ENCODE peak calls at places on chromosomes 11 and 22, in seven cellular contexts. One of them, this sample, is unnamed.

GRCh38 chr11:93652161-93652597 is 9.3 kb upstream of the CEP295 start:
- DNase-seq in NCI-H1092: peak
- DNase-seq in mesothelial cell of epicardium: peak
- DNase-seq in activated CD8-positive, alpha-beta memory T cell treated with anti-CD3 and anti-CD28 coated beads for 24 hours: no peak
- DNase-seq in fibroblast of the conjunctiva: peak
- DNase-seq in A549: no peak
- DNase-seq in NCI-H524 treated with DMSO at 0.1 percent for 48 hours: peak
- DNase-seq in this sample: peak

GRCh38 chr22:45120440-45120839 is 43.3 kb upstream of the NUP50 start:
- DNase-seq in activated CD8-positive, alpha-beta memory T cell treated with anti-CD3 and anti-CD28 coated beads for 24 hours: no peak
- DNase-seq in fibroblast of the conjunctiva: no peak
- DNase-seq in NCI-H524 treated with DMSO at 0.1 percent for 48 hours: no peak
- DNase-seq in NCI-H1092: no peak
- DNase-seq in mesothelial cell of epicardium: no peak
- DNase-seq in A549: no peak
- DNase-seq in this sample: no peak

GRCh38 chr11:19053909-19054308 is 6.6 kb downstream of the MRGPRX2 start:
- DNase-seq in A549: no peak
- DNase-seq in NCI-H1092: no peak
- DNase-seq in fibroblast of the conjunctiva: no peak
- DNase-seq in NCI-H524 treated with DMSO at 0.1 percent for 48 hours: no peak
- DNase-seq in activated CD8-positive, alpha-beta memory T cell treated with anti-CD3 and anti-CD28 coated beads for 24 hours: no peak
- DNase-seq in mesothelial cell of epicardium: no peak
- DNase-seq in this sample: no peak

GRCh38 chr11:17780668-17781067 is 46.1 kb downstream of the KCNC1 start:
- DNase-seq in A549: no peak
- DNase-seq in NCI-H1092: no peak
- DNase-seq in activated CD8-positive, alpha-beta memory T cell treated with anti-CD3 and anti-CD28 coated beads for 24 hours: no peak
- DNase-seq in fibroblast of the conjunctiva: no peak
- DNase-seq in NCI-H524 treated with DMSO at 0.1 percent for 48 hours: no peak
- DNase-seq in mesothelial cell of epicardium: no peak
- DNase-seq in this sample: no peak

GRCh38 chr11:77075425-77075905 is 8.7 kb downstream of the CAPN5 start:
- DNase-seq in activated CD8-positive, alpha-beta memory T cell treated with anti-CD3 and anti-CD28 coated beads for 24 hours: no peak
- DNase-seq in NCI-H1092: no peak
- DNase-seq in fibroblast of the conjunctiva: no peak
- DNase-seq in A549: no peak
- DNase-seq in NCI-H524 treated with DMSO at 0.1 percent for 48 hours: no peak
- DNase-seq in mesothelial cell of epicardium: no peak
- DNase-seq in this sample: no peak

GRCh38 chr22:43077121-43077877 is 11.9 kb downstream of the TTLL1 start:
- DNase-seq in NCI-H1092: no peak
- DNase-seq in mesothelial cell of epicardium: no peak
- DNase-seq in fibroblast of the conjunctiva: no peak
- DNase-seq in NCI-H524 treated with DMSO at 0.1 percent for 48 hours: peak
- DNase-seq in activated CD8-positive, alpha-beta memory T cell treated with anti-CD3 and anti-CD28 coated beads for 24 hours: no peak
- DNase-seq in A549: no peak
- DNase-seq in this sample: no peak

GRCh38 chr11:72950685-72951084 is 136.5 kb downstream of the ATG16L2 start:
- DNase-seq in NCI-H1092: no peak
- DNase-seq in fibroblast of the conjunctiva: no peak
- DNase-seq in A549: no peak
- DNase-seq in mesothelial cell of epicardium: no peak
- DNase-seq in NCI-H524 treated with DMSO at 0.1 percent for 48 hours: no peak
- DNase-seq in activated CD8-positive, alpha-beta memory T cell treated with anti-CD3 and anti-CD28 coated beads for 24 hours: no peak
- DNase-seq in this sample: no peak

GRCh38 chr11:8638300-8638699 is 44.2 kb downstream of the TRIM66 start:
- DNase-seq in fibroblast of the conjunctiva: no peak
- DNase-seq in NCI-H1092: no peak
- DNase-seq in A549: no peak
- DNase-seq in NCI-H524 treated with DMSO at 0.1 percent for 48 hours: no peak
- DNase-seq in activated CD8-positive, alpha-beta memory T cell treated with anti-CD3 and anti-CD28 coated beads for 24 hours: no peak
- DNase-seq in mesothelial cell of epicardium: no peak
- DNase-seq in this sample: no peak

GRCh38 chr11:33932721-33933120 is 40.8 kb upstream of the LMO2 start:
- DNase-seq in fibroblast of the conjunctiva: no peak
- DNase-seq in A549: no peak
- DNase-seq in activated CD8-positive, alpha-beta memory T cell treated with anti-CD3 and anti-CD28 coated beads for 24 hours: no peak
- DNase-seq in NCI-H1092: no peak
- DNase-seq in mesothelial cell of epicardium: no peak
- DNase-seq in NCI-H524 treated with DMSO at 0.1 percent for 48 hours: no peak
- DNase-seq in this sample: no peak

GRCh38 chr22:25085930-25086901 is 113.4 kb upstream of the CRYBB3 start:
- DNase-seq in activated CD8-positive, alpha-beta memory T cell treated with anti-CD3 and anti-CD28 coated beads for 24 hours: no peak
- DNase-seq in mesothelial cell of epicardium: no peak
- DNase-seq in NCI-H1092: no peak
- DNase-seq in fibroblast of the conjunctiva: no peak
- DNase-seq in A549: no peak
- DNase-seq in NCI-H524 treated with DMSO at 0.1 percent for 48 hours: peak
- DNase-seq in this sample: no peak

GRCh38 chr11:59668188-59668949 is 468 bp downstream of the PATL1 start:
- DNase-seq in fibroblast of the conjunctiva: peak
- DNase-seq in activated CD8-positive, alpha-beta memory T cell treated with anti-CD3 and anti-CD28 coated beads for 24 hours: peak
- DNase-seq in NCI-H524 treated with DMSO at 0.1 percent for 48 hours: no peak
- DNase-seq in NCI-H1092: no peak
- DNase-seq in A549: peak
- DNase-seq in mesothelial cell of epicardium: peak
- DNase-seq in this sample: peak